ENCODE peak calls at places on chromosomes 5 and 9, in five cellular contexts. I, M, R, T and K are unnamed samples.

GRCh38 chr9:105341784-105342183 is 97.3 kb downstream of the SLC44A1 start:
- DNase-seq in R (peak), T (no peak), I (no peak), M (peak), K (no peak)

GRCh38 chr5:6423327-6424109 is 25.1 kb upstream of the UBE2QL1 start:
- DNase-seq in T (no peak), I (no peak), M (no peak), R (no peak), K (no peak)

GRCh38 chr9:3968891-3969290 is 331.0 kb downstream of the GLIS3 start:
- DNase-seq in I (no peak), R (peak), M (peak), T (no peak), K (no peak)

GRCh38 chr5:120358949-120359348 is 105.2 kb upstream of the PRR16 start:
- DNase-seq in T (no peak), M (no peak), I (no peak), R (no peak), K (no peak)

GRCh38 chr9:102405218-102405867 is 589.8 kb upstream of the CYLC2 start:
- DNase-seq in M (no peak), T (no peak), R (no peak), I (no peak), K (no peak)

GRCh38 chr5:75023368-75024159 is 28.8 kb downstream of the GCNT4 start:
- DNase-seq in I (no peak), R (no peak), T (no peak), M (no peak), K (no peak)

GRCh38 chr5:933251-933861 is 40.7 kb downstream of the TRIP13 start:
- DNase-seq in I (no peak), R (no peak), M (no peak), T (no peak), K (no peak)

GRCh38 chr5:134436523-134437339 is 25.1 kb upstream of the CDKN2AIPNL start:
- DNase-seq in I (peak), T (no peak), R (peak), M (peak), K (peak)

GRCh38 chr5:123455640-123456039 is 32.4 kb upstream of the CEP120 start:
- DNase-seq in T (no peak), I (no peak), M (no peak), R (no peak), K (no peak)

GRCh38 chr5:142446131-142446959 is 121.5 kb upstream of the SPRY4 start:
- DNase-seq in M (peak), T (no peak), R (peak), I (no peak), K (no peak)

GRCh38 chr9:125409637-125410521 is 148.3 kb downstream of the GAPVD1 start:
- DNase-seq in I (no peak), M (peak), T (no peak), R (peak), K (no peak)